ENCODE peak calls at places on chromosomes 1 and 21, in four cellular contexts. K is HCT116, Y is SK-N-SH, F is K562. A is an unnamed sample.

GRCh38 chr21:36388835-36389234 is 3.6 kb downstream of the CHAF1B start:
- DNase-seq in K (no peak), Y (peak; percentile 49), F (no peak), A (peak; percentile 14)

GRCh38 chr1:62625415-62625814 is 28.1 kb downstream of the ANGPTL3 start:
- DNase-seq in K (no peak), Y (no peak), F (no peak), A (no peak)

GRCh38 chr1:7692038-7692437 is 79.1 kb upstream of the VAMP3 start:
- DNase-seq in K (no peak), Y (no peak), F (no peak), A (no peak)

GRCh38 chr1:183761871-183762270 is 43.0 kb upstream of the RGL1 start:
- DNase-seq in K (no peak), Y (no peak), F (no peak), A (no peak)

GRCh38 chr1:36965301-36966159 is 68.8 kb downstream of the GRIK3 start:
- DNase-seq in K (no peak), Y (no peak), F (no peak), A (no peak)

GRCh38 chr1:65163193-65163805 is 15.3 kb downstream of the AK4 start:
- DNase-seq in K (no peak), Y (no peak), F (no peak), A (no peak)

GRCh38 chr1:162697140-162697895 is 65.1 kb downstream of the DDR2 start:
- DNase-seq in K (no peak), Y (no peak), F (no peak), A (no peak)

GRCh38 chr1:114216431-114217173 is 62.9 kb upstream of the SYT6 start:
- DNase-seq in K (no peak), Y (no peak), F (no peak), A (no peak)

GRCh38 chr1:167912294-167912693 is 1.6 kb downstream of the ADCY10 start:
- DNase-seq in K (no peak), Y (no peak), F (no peak), A (peak; percentile 79)

GRCh38 chr1:30299393-30299792 is 424.0 kb downstream of the MATN1 start:
- DNase-seq in K (no peak), Y (no peak), F (no peak), A (no peak)

GRCh38 chr1:94998748-94999147 is 71.8 kb upstream of the CNN3 start:
- DNase-seq in K (no peak), Y (no peak), F (no peak), A (no peak)

GRCh38 chr1:10685196-10685850 is 111.1 kb downstream of the CASZ1 start:
- DNase-seq in K (no peak), Y (no peak), F (no peak), A (no peak)

GRCh38 chr21:14581902-14582457 is 35.9 kb upstream of the SAMSN1 start:
- DNase-seq in K (no peak), Y (no peak), F (peak; percentile 36), A (no peak)

GRCh38 chr1:156993426-156994147 is 52.0 kb downstream of the ARHGEF11 start:
- DNase-seq in K (no peak), Y (no peak), F (peak; percentile 40), A (no peak)

GRCh38 chr21:39094847-39095525 is 88.3 kb downstream of the PSMG1 start:
- DNase-seq in K (no peak), Y (no peak), F (peak; percentile 59), A (no peak)

GRCh38 chr1:180580237-180580636 is 21.5 kb downstream of the OVAAL start:
- DNase-seq in K (no peak), Y (peak; percentile 33), F (no peak), A (peak; percentile 38)

GRCh38 chr1:153441238-153441755 is 19.2 kb downstream of the S100A7 start:
- DNase-seq in K (no peak), Y (no peak), F (no peak), A (no peak)

GRCh38 chr1:112704908-112705627 is 1.9 kb downstream of the RHOC start:
- DNase-seq in K (peak; percentile 80), Y (peak; percentile 71), F (peak; percentile 95), A (peak; percentile 98)

GRCh38 chr21:41141031-41141457 is 26.9 kb upstream of the BACE2 start:
- DNase-seq in K (no peak), Y (no peak), F (no peak), A (peak; percentile 96)

GRCh38 chr1:32014199-32014936 is 700 bp downstream of the KHDRBS1 start:
- DNase-seq in K (no peak), Y (peak; percentile 69), F (peak; percentile 65), A (peak; percentile 44)

GRCh38 chr21:32597205-32597604 is 11.9 kb upstream of the TCP10L start:
- DNase-seq in K (peak; percentile 77), Y (no peak), F (no peak), A (no peak)

DNA sequence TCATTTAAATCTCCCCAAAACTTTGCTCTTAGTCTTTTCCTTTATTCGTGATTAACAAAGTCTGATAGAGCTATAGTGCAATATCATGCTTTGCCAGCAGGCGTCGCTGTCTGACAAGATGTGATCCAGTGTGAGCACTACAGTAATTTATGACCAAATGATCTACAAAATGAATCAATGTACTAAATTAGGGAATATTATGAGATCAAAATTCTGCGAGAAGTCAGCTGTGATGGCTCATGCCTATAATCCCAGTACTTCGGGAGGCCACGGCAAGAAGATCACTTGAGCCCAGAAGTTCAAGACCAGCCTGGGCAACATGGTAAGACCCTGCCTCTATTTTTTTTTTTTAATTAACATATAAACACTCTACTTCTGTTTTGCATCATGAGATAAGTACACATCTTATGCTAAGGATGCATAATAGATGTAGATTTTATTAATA is 3.6 kb upstream of the SPSB1 start:
- DNase-seq in K (peak; percentile 77), Y (no peak), F (peak; percentile 57), A (peak; percentile 75)
- TF ChIP-seq JUND in K (no peak), Y (no peak), F (no peak), A (no peak)

DNA sequence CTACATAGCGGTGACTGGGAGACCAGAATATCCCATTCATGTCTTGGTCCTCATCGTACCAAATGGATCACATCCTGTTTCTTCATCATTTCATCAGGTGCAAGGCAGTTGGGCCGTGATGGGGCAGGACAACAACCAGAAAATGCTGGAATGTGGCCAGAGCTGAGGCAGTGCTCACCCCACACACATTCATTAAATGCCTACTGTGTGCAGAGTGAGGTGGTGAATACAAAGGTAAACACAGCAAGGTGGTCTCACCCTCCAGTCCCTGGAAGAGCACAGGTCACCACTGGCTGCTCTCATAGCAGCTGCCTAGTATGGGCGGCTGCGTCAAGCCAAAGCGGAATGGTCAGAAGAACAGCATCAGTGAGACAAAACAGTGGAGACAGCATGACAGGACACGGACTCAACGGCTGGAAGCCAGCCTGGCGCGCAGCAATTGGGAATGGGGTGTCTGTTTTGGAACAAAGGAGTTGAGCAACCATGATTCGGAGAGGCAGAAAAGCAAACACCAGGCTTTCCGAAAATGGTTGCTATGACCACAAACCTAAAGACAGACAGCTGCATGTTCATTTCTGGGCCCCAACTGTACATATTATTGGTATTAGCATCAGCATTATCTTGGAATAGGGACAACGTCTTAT is 5.6 kb upstream of the ADAMTSL4 start:
- DNase-seq in K (no peak), Y (peak; percentile 10), F (no peak), A (no peak)
- TF ChIP-seq JUND in K (no peak), Y (no peak), F (no peak), A (no peak)

GRCh38 chr21:19353271-19353670 is 949.7 kb upstream of the TMPRSS15 start:
- DNase-seq in K (no peak), Y (no peak), F (no peak), A (no peak)
- TF ChIP-seq JUND in K (no peak), Y (no peak), F (no peak), A (no peak)

DNA sequence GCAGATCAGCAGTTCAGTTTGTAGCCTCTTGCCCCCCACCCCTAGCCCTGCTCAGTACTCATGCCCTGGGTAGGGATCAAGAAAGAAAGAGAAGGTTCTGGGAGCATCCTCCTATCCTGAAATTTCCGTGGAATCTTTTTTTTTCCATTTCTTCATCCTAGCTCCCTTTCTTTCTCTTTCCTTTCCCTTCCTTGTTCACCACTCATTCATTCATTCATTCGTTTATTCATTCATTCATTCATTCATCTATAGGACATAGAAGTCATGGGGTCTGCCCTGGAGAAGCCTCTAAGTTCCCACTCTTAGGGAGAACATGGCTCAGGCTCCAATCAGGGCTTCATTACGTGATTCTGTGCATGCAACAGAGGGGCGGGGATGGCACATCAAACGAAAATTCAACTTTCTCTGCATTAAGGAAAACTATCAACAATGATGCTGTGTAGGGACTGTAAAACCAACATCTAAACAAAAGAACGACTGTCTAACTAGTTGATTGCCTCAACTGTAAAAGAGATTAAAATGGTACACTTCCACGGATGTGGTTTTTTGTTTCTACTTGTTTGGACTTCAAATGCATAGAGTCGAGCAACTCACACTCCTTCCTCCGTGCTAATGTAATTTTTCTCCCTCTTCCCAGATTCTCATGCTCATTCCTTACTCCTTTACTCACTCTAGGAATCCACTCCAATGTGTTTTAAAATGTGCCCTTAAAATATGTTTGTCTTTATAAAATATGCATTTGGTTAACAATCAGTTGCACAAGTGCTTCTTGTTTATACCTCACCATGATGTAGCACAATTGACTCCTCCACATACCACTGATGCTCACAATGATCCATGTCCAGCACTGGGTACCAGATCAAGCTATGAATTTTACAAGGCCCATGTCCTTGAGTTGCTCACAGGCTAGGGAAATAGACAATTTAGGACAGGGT is 101.2 kb upstream of the SLC2A1 start:
- DNase-seq in K (no peak), Y (no peak), F (no peak), A (no peak)
- TF ChIP-seq JUND in K (no peak), Y (no peak), F (no peak), A (no peak)

GRCh38 chr1:200153277-200154055 is 126.0 kb downstream of the NR5A2 start:
- DNase-seq in K (no peak), Y (no peak), F (no peak), A (no peak)

GRCh38 chr1:200147742-200148141 is 120.2 kb downstream of the NR5A2 start:
- DNase-seq in K (no peak), Y (no peak), F (no peak), A (no peak)

GRCh38 chr1:200147094-200147493 is 119.6 kb downstream of the NR5A2 start:
- DNase-seq in K (no peak), Y (no peak), F (no peak), A (no peak)

GRCh38 chr1:200154069-200154767 is 126.7 kb downstream of the NR5A2 start:
- DNase-seq in K (no peak), Y (no peak), F (peak; percentile 90), A (no peak)

DNA sequence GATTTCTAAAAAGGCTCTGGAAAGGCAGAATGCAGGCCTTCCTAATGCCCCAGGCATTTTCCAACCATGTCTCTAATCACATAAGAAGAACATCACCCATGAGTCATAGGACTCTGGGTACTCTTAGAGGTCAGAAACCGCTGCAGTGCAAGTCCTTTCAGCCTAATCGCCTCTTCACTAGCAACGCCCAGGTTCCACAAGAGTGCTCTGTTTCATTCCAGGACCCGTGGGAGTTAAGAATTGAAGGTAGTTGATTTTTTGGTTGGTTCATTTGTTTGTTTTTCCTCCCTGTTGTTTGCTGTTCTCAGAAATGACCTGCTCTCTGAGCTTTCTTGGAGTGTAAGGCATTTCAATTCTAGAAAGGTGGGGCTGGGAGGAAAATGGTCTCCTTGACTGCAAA is 123.2 kb downstream of the NR5A2 start:
- DNase-seq in K (peak; percentile 51), Y (no peak), F (peak; percentile 80), A (peak; percentile 82)
- TF ChIP-seq JUND in K (peak; percentile 69), Y (no peak), F (peak; percentile 95), A (no peak)

GRCh38 chr1:206105612-206106011 is 11.6 kb downstream of the AVPR1B start:
- DNase-seq in K (no peak), Y (no peak), F (no peak), A (no peak)
- TF ChIP-seq JUND in K (no peak), Y (no peak), F (no peak), A (no peak)

DNA sequence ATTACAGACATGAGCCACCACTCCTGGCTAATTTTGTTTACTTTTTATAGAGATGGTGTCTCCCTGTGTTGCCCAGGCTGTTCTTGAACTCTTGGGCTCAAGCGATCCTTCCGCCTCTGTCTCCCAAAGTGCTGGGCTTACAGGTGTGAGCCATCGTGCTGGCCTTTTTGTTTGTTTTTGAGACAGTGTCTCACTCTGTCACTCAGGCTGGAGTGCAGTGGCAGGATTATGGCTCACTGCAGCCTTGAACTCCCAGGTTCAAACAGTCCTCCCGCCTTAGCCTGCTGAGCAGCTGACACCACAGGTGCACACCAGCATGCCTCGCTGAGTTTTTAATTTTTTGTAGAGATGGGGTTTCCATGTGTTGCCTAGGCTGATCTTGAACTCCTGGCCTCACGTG is 49.1 kb downstream of the ADARB1 start:
- DNase-seq in K (no peak), Y (no peak), F (no peak), A (no peak)
- TF ChIP-seq JUND in K (no peak), Y (no peak), F (no peak), A (no peak)